ENCODE peak calls at places on chromosomes 11 and 22, in eight cellular contexts. V is transverse colon, S is Right ventricle myocardium superior, H is nephron progenitor cell, X is WERI-Rb-1, C is Calu3, R is sigmoid colon, D is GF-D8. O is an unnamed sample.

GRCh38 chr11:48020092-48020755 is 39.9 kb downstream of the PTPRJ start:
- DNase-seq in V (peak), S (no peak), H (no peak), X (no peak), C (no peak), R (no peak), D (peak), O (no peak)

GRCh38 chr11:115699733-115700132 is 195.5 kb upstream of the CADM1 start:
- DNase-seq in V (no peak), S (no peak), H (no peak), X (no peak), C (no peak), R (peak), D (no peak), O (no peak)

GRCh38 chr11:34783816-34784317 is 132.3 kb downstream of the APIP start:
- DNase-seq in V (no peak), S (no peak), H (no peak), X (no peak), C (peak), R (no peak), D (no peak), O (no peak)

GRCh38 chr22:23154461-23154860 is 9.2 kb downstream of the RAB36 start:
- DNase-seq in V (no peak), S (no peak), H (no peak), X (no peak), C (no peak), R (no peak), D (no peak), O (no peak)

GRCh38 chr11:125080531-125080911 is 17.4 kb downstream of the SLC37A2 start:
- DNase-seq in V (no peak), S (no peak), H (no peak), X (no peak), C (no peak), R (no peak), D (no peak), O (no peak)

GRCh38 chr22:38494498-38494897 is 11.6 kb downstream of the DDX17 start:
- DNase-seq in V (no peak), S (no peak), H (no peak), X (no peak), C (no peak), R (no peak), D (no peak), O (no peak)

GRCh38 chr11:19419021-19419750 is 178.4 kb upstream of the E2F8 start:
- DNase-seq in V (no peak), S (no peak), H (no peak), X (no peak), C (no peak), R (no peak), D (no peak), O (no peak)

GRCh38 chr11:1203505-1204271 is 19.2 kb upstream of the MUC5B start:
- DNase-seq in V (peak), S (peak), H (no peak), X (peak), C (peak), R (peak), D (no peak), O (no peak)

GRCh38 chr11:66317766-66318575 is 1.1 kb upstream of the CD248 start:
- DNase-seq in V (peak), S (peak), H (peak), X (peak), C (no peak), R (peak), D (peak), O (no peak)

GRCh38 chr11:117597083-117597482 is 199.9 kb downstream of the DSCAML1 start:
- DNase-seq in V (peak), S (no peak), H (peak), X (no peak), C (peak), R (peak), D (peak), O (no peak)

GRCh38 chr11:123976770-123977560 is 616 bp downstream of the OR10S1 start:
- DNase-seq in V (no peak), S (no peak), H (no peak), X (no peak), C (no peak), R (no peak), D (no peak), O (no peak)

GRCh38 chr11:122755409-122755808 is 82.9 kb upstream of the CRTAM start:
- DNase-seq in V (no peak), S (no peak), H (no peak), X (no peak), C (no peak), R (no peak), D (peak), O (no peak)

GRCh38 chr11:62806611-62807121 is 1.4 kb upstream of the NXF1 start:
- DNase-seq in V (peak), S (no peak), H (no peak), X (no peak), C (no peak), R (peak), D (peak), O (no peak)

GRCh38 chr11:62580959-62581715 is 7.4 kb upstream of the EEF1G start:
- DNase-seq in V (no peak), S (peak), H (no peak), X (no peak), C (no peak), R (no peak), D (no peak), O (no peak)

GRCh38 chr11:28289444-28289843 is 181.3 kb downstream of the METTL15 start:
- DNase-seq in V (no peak), S (no peak), H (no peak), X (no peak), C (no peak), R (no peak), D (no peak), O (no peak)

GRCh38 chr11:94742645-94743044 is 25.5 kb upstream of the AMOTL1 start:
- DNase-seq in V (no peak), S (no peak), H (no peak), X (no peak), C (no peak), R (no peak), D (no peak), O (no peak)

GRCh38 chr11:86579406-86579731 is 93.0 kb downstream of the ME3 start:
- DNase-seq in V (no peak), S (no peak), H (no peak), X (no peak), C (no peak), R (no peak), D (no peak), O (no peak)